ENCODE peak calls at places on chromosomes 11 and 22, in nine cellular contexts. One of them, this sample, is unnamed.

GRCh38 chr22:22720201-22720723 is 75.8 kb downstream of the GGTLC2 start:
- DNase-seq in AG04450: no peak
- DNase-seq in lower lobe of right lung: no peak
- DNase-seq in A549: peak
- DNase-seq in mesendoderm: peak
- DNase-seq in GM23338: peak
- DNase-seq in trophoblast cell: peak
- DNase-seq in transverse colon: peak
- DNase-seq in mesenchymal stem cell: peak
- DNase-seq in this sample: no peak

GRCh38 chr11:27277843-27278242 is 85.2 kb downstream of the CCDC34 start:
- DNase-seq in AG04450: no peak
- DNase-seq in lower lobe of right lung: no peak
- DNase-seq in A549: no peak
- DNase-seq in mesendoderm: no peak
- DNase-seq in GM23338: no peak
- DNase-seq in trophoblast cell: no peak
- DNase-seq in transverse colon: no peak
- DNase-seq in mesenchymal stem cell: no peak
- DNase-seq in this sample: no peak

GRCh38 chr22:44620129-44620840 is 81.7 kb upstream of the PRR5 start:
- DNase-seq in AG04450: no peak
- DNase-seq in lower lobe of right lung: peak
- DNase-seq in A549: peak
- DNase-seq in mesendoderm: peak
- DNase-seq in GM23338: peak
- DNase-seq in trophoblast cell: no peak
- DNase-seq in transverse colon: peak
- DNase-seq in mesenchymal stem cell: peak
- DNase-seq in this sample: no peak

GRCh38 chr11:80872116-80872728 is 1431.4 kb upstream of the TENM4 start:
- DNase-seq in AG04450: no peak
- DNase-seq in lower lobe of right lung: no peak
- DNase-seq in A549: no peak
- DNase-seq in mesendoderm: no peak
- DNase-seq in GM23338: no peak
- DNase-seq in trophoblast cell: no peak
- DNase-seq in transverse colon: no peak
- DNase-seq in mesenchymal stem cell: no peak
- DNase-seq in this sample: no peak

GRCh38 chr22:47146941-47147340 is 384.5 kb downstream of the TBC1D22A start:
- DNase-seq in AG04450: no peak
- DNase-seq in lower lobe of right lung: no peak
- DNase-seq in A549: no peak
- DNase-seq in mesendoderm: no peak
- DNase-seq in GM23338: no peak
- DNase-seq in trophoblast cell: no peak
- DNase-seq in transverse colon: no peak
- DNase-seq in mesenchymal stem cell: no peak
- DNase-seq in this sample: no peak

GRCh38 chr11:71446942-71447688 is 1.1 kb downstream of the DHCR7 start:
- DNase-seq in AG04450: peak
- DNase-seq in lower lobe of right lung: no peak
- DNase-seq in A549: peak
- DNase-seq in mesendoderm: peak
- DNase-seq in GM23338: no peak
- DNase-seq in trophoblast cell: no peak
- DNase-seq in transverse colon: peak
- DNase-seq in mesenchymal stem cell: peak
- DNase-seq in this sample: no peak

GRCh38 chr22:25448435-25449051 is 115.9 kb upstream of the GRK3 start:
- DNase-seq in AG04450: no peak
- DNase-seq in lower lobe of right lung: no peak
- DNase-seq in A549: no peak
- DNase-seq in mesendoderm: no peak
- DNase-seq in GM23338: peak
- DNase-seq in trophoblast cell: no peak
- DNase-seq in transverse colon: no peak
- DNase-seq in mesenchymal stem cell: peak
- DNase-seq in this sample: no peak

GRCh38 chr22:44883011-44883421 is 126.8 kb downstream of the PHF21B start:
- DNase-seq in AG04450: no peak
- DNase-seq in lower lobe of right lung: no peak
- DNase-seq in A549: no peak
- DNase-seq in mesendoderm: no peak
- DNase-seq in GM23338: no peak
- DNase-seq in trophoblast cell: no peak
- DNase-seq in transverse colon: no peak
- DNase-seq in mesenchymal stem cell: no peak
- DNase-seq in this sample: no peak

GRCh38 chr11:27357250-27357649 is 5.8 kb downstream of the CCDC34 start:
- DNase-seq in AG04450: no peak
- DNase-seq in lower lobe of right lung: no peak
- DNase-seq in A549: no peak
- DNase-seq in mesendoderm: no peak
- DNase-seq in GM23338: no peak
- DNase-seq in trophoblast cell: no peak
- DNase-seq in transverse colon: peak
- DNase-seq in mesenchymal stem cell: no peak
- DNase-seq in this sample: no peak

GRCh38 chr11:72191961-72192381 is at the start of gene FOLR1:
- DNase-seq in AG04450: no peak
- DNase-seq in lower lobe of right lung: peak
- DNase-seq in A549: no peak
- DNase-seq in mesendoderm: peak
- DNase-seq in GM23338: peak
- DNase-seq in trophoblast cell: peak
- DNase-seq in transverse colon: no peak
- DNase-seq in mesenchymal stem cell: peak
- DNase-seq in this sample: no peak

GRCh38 chr11:45089251-45089650 is 57.2 kb upstream of the PRDM11 start:
- DNase-seq in AG04450: peak
- DNase-seq in lower lobe of right lung: no peak
- DNase-seq in A549: peak
- DNase-seq in mesendoderm: no peak
- DNase-seq in GM23338: no peak
- DNase-seq in trophoblast cell: peak
- DNase-seq in transverse colon: peak
- DNase-seq in mesenchymal stem cell: peak
- DNase-seq in this sample: no peak

GRCh38 chr11:45501980-45502545 is 163.4 kb downstream of the CHST1 start:
- DNase-seq in AG04450: no peak
- DNase-seq in lower lobe of right lung: no peak
- DNase-seq in A549: no peak
- DNase-seq in mesendoderm: no peak
- DNase-seq in GM23338: no peak
- DNase-seq in trophoblast cell: no peak
- DNase-seq in transverse colon: no peak
- DNase-seq in mesenchymal stem cell: no peak
- DNase-seq in this sample: no peak

GRCh38 chr11:120977470-120977869 is 46.4 kb upstream of the TBCEL start:
- DNase-seq in AG04450: no peak
- DNase-seq in lower lobe of right lung: no peak
- DNase-seq in A549: no peak
- DNase-seq in mesendoderm: no peak
- DNase-seq in GM23338: no peak
- DNase-seq in trophoblast cell: no peak
- DNase-seq in transverse colon: no peak
- DNase-seq in mesenchymal stem cell: no peak
- DNase-seq in this sample: no peak

GRCh38 chr11:123576082-123576481 is 78.3 kb downstream of the SCN3B start:
- DNase-seq in AG04450: no peak
- DNase-seq in lower lobe of right lung: no peak
- DNase-seq in A549: no peak
- DNase-seq in mesendoderm: no peak
- DNase-seq in GM23338: no peak
- DNase-seq in trophoblast cell: no peak
- DNase-seq in transverse colon: no peak
- DNase-seq in mesenchymal stem cell: no peak
- DNase-seq in this sample: no peak

GRCh38 chr11:123573291-123573690 is 81.1 kb downstream of the SCN3B start:
- DNase-seq in AG04450: no peak
- DNase-seq in lower lobe of right lung: no peak
- DNase-seq in A549: no peak
- DNase-seq in mesendoderm: no peak
- DNase-seq in GM23338: no peak
- DNase-seq in trophoblast cell: no peak
- DNase-seq in transverse colon: no peak
- DNase-seq in mesenchymal stem cell: no peak
- DNase-seq in this sample: no peak

GRCh38 chr11:123577081-123577598 is 77.3 kb downstream of the SCN3B start:
- DNase-seq in AG04450: no peak
- DNase-seq in lower lobe of right lung: peak
- DNase-seq in A549: peak
- DNase-seq in mesendoderm: peak
- DNase-seq in GM23338: peak
- DNase-seq in trophoblast cell: peak
- DNase-seq in transverse colon: peak
- DNase-seq in mesenchymal stem cell: peak
- DNase-seq in this sample: peak

GRCh38 chr11:123576501-123576900 is 77.9 kb downstream of the SCN3B start:
- DNase-seq in AG04450: no peak
- DNase-seq in lower lobe of right lung: no peak
- DNase-seq in A549: no peak
- DNase-seq in mesendoderm: no peak
- DNase-seq in GM23338: no peak
- DNase-seq in trophoblast cell: no peak
- DNase-seq in transverse colon: no peak
- DNase-seq in mesenchymal stem cell: no peak
- DNase-seq in this sample: no peak

GRCh38 chr11:123575441-123575840 is 79.0 kb downstream of the SCN3B start:
- DNase-seq in AG04450: no peak
- DNase-seq in lower lobe of right lung: no peak
- DNase-seq in A549: no peak
- DNase-seq in mesendoderm: no peak
- DNase-seq in GM23338: no peak
- DNase-seq in trophoblast cell: no peak
- DNase-seq in transverse colon: no peak
- DNase-seq in mesenchymal stem cell: no peak
- DNase-seq in this sample: no peak
- H3K27ac ChIP-seq in AG04450: no peak
- H3K27ac ChIP-seq in lower lobe of right lung: no peak
- H3K27ac ChIP-seq in A549: no peak
- H3K27ac ChIP-seq in mesendoderm: no peak
- H3K27ac ChIP-seq in GM23338: no peak
- H3K27ac ChIP-seq in trophoblast cell: no peak
- H3K27ac ChIP-seq in transverse colon: no peak
- H3K27ac ChIP-seq in mesenchymal stem cell: no peak
- H3K27ac ChIP-seq in this sample: no peak

DNA sequence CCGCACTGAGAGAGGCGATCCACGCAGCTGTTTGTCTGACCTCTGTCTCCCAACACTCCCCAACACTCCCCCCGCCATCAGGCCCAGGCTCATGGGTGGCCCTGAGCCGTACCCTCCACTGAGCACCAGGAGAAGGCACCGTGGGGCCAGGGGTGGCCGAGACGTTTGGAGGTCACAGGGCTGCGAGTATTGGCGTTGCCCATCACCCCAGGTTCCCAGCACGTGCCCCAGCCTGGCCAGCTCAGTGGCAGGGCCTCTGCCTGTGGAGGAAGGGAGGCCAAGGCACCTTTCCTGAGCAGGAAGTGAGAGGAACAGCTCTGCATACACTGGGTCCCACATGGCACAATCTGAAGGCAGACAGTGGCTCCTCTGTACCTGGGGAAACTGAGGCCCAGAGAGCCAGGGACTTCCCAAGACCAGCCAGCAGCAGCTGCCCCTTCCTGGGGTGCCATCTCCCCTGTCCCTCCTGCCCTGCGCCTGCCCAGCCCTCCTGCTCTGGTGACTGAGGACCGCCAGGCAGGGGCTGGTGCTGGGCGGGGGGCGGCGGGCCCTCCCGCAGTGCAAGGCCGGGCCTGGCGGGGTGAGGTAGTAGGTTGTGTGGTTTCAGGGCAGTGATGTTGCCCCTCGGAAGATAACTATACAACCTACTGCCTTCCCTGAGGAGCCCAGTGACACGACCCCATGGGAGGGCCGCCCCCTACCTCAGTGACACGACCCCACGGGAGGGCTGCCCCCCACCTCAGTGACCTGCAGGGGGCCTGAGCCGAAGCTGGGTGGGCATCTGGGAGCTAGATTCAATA is 37.0 kb upstream of the PPARA start:
- DNase-seq in AG04450: no peak
- DNase-seq in lower lobe of right lung: no peak
- DNase-seq in A549: no peak
- DNase-seq in mesendoderm: no peak
- DNase-seq in GM23338: no peak
- DNase-seq in trophoblast cell: no peak
- DNase-seq in transverse colon: no peak
- DNase-seq in mesenchymal stem cell: no peak
- DNase-seq in this sample: no peak
- H3K27ac ChIP-seq in AG04450: no peak
- H3K27ac ChIP-seq in lower lobe of right lung: peak
- H3K27ac ChIP-seq in A549: peak
- H3K27ac ChIP-seq in mesendoderm: no peak
- H3K27ac ChIP-seq in GM23338: no peak
- H3K27ac ChIP-seq in trophoblast cell: no peak
- H3K27ac ChIP-seq in transverse colon: peak
- H3K27ac ChIP-seq in mesenchymal stem cell: no peak
- H3K27ac ChIP-seq in this sample: peak

DNA sequence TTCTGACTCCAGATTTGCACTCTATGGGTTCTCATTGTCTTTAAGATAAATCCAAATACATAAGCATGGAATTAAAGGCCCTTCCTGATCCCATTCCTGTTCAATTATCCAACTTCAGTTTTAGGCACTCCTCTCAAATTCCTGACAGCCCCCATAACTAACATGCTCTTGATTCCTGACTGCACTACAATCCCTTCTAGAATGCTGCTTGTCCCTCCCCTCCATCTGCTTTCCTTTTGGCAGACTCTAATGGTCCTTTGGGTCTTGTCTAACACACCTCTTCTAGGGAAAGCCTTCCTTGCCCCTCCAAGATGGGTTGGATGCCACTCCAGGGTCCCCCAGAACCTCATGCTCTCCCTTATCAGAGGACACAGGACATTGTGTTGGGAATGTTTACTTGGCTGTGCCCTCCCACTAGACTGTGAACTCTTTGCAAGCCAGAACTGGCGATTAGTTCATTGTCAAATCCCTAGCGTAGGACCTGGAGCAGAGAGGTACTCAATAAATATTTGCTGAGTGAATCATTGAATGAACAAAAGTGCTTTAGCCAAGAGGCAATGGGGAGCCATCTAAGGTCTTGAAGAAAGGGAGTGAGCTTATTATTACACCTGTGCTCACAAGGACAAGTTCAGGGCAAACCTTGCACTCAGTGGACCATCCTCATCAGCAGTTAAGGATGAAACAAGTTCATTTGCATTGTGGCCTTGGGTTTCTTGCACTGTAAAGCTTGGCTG is 1.2 kb upstream of the RASSF10 start:
- DNase-seq in AG04450: no peak
- DNase-seq in lower lobe of right lung: no peak
- DNase-seq in A549: peak
- DNase-seq in mesendoderm: peak
- DNase-seq in GM23338: no peak
- DNase-seq in trophoblast cell: no peak
- DNase-seq in transverse colon: no peak
- DNase-seq in mesenchymal stem cell: no peak
- DNase-seq in this sample: no peak
- H3K27ac ChIP-seq in AG04450: no peak
- H3K27ac ChIP-seq in lower lobe of right lung: no peak
- H3K27ac ChIP-seq in A549: peak
- H3K27ac ChIP-seq in mesendoderm: no peak
- H3K27ac ChIP-seq in GM23338: no peak
- H3K27ac ChIP-seq in trophoblast cell: no peak
- H3K27ac ChIP-seq in transverse colon: no peak
- H3K27ac ChIP-seq in mesenchymal stem cell: no peak
- H3K27ac ChIP-seq in this sample: no peak

GRCh38 chr22:31983911-31984661 is 39.8 kb downstream of the YWHAH start:
- DNase-seq in AG04450: no peak
- DNase-seq in lower lobe of right lung: no peak
- DNase-seq in A549: no peak
- DNase-seq in mesendoderm: no peak
- DNase-seq in GM23338: no peak
- DNase-seq in trophoblast cell: no peak
- DNase-seq in transverse colon: no peak
- DNase-seq in mesenchymal stem cell: no peak
- DNase-seq in this sample: no peak
- H3K27ac ChIP-seq in AG04450: no peak
- H3K27ac ChIP-seq in lower lobe of right lung: no peak
- H3K27ac ChIP-seq in A549: no peak
- H3K27ac ChIP-seq in mesendoderm: no peak
- H3K27ac ChIP-seq in GM23338: no peak
- H3K27ac ChIP-seq in trophoblast cell: no peak
- H3K27ac ChIP-seq in transverse colon: no peak
- H3K27ac ChIP-seq in mesenchymal stem cell: no peak
- H3K27ac ChIP-seq in this sample: no peak

This sample was measured in substantia nigra.